ENCODE peak calls at places on chromosome 4, in eight cellular contexts. One of them, this sample, is unnamed.

GRCh38 chr4:25993564-25994185 is 79.7 kb downstream of the SMIM20 start:
- DNase-seq in COR-L47: peak
- DNase-seq in endodermal cell: peak
- DNase-seq in nephron progenitor cell: peak
- DNase-seq in non-pigmented ciliary epithelial cell: no peak
- DNase-seq in HT-29: peak
- DNase-seq in activated CD8-positive, alpha-beta T cell treated with anti-CD3 and anti-CD28 coated beads, Interleukin-2, amount 10 ng/mL, durations not matched to agents 7 days and 5 days: no peak
- DNase-seq in HTR-8/SVneo: no peak
- DNase-seq in this sample: no peak

GRCh38 chr4:1922826-1923225 is 51.6 kb downstream of the NSD2 start:
- DNase-seq in COR-L47: no peak
- DNase-seq in endodermal cell: no peak
- DNase-seq in nephron progenitor cell: no peak
- DNase-seq in non-pigmented ciliary epithelial cell: no peak
- DNase-seq in HT-29: no peak
- DNase-seq in activated CD8-positive, alpha-beta T cell treated with anti-CD3 and anti-CD28 coated beads, Interleukin-2, amount 10 ng/mL, durations not matched to agents 7 days and 5 days: no peak
- DNase-seq in HTR-8/SVneo: no peak
- DNase-seq in this sample: no peak

GRCh38 chr4:108881190-108881589 is 118.3 kb upstream of the ETNPPL start:
- DNase-seq in COR-L47: no peak
- DNase-seq in endodermal cell: no peak
- DNase-seq in nephron progenitor cell: no peak
- DNase-seq in non-pigmented ciliary epithelial cell: peak
- DNase-seq in HT-29: no peak
- DNase-seq in activated CD8-positive, alpha-beta T cell treated with anti-CD3 and anti-CD28 coated beads, Interleukin-2, amount 10 ng/mL, durations not matched to agents 7 days and 5 days: no peak
- DNase-seq in HTR-8/SVneo: no peak
- DNase-seq in this sample: peak

GRCh38 chr4:19689511-19689910 is 562.2 kb upstream of the SLIT2 start:
- DNase-seq in COR-L47: no peak
- DNase-seq in endodermal cell: no peak
- DNase-seq in nephron progenitor cell: no peak
- DNase-seq in non-pigmented ciliary epithelial cell: peak
- DNase-seq in HT-29: no peak
- DNase-seq in activated CD8-positive, alpha-beta T cell treated with anti-CD3 and anti-CD28 coated beads, Interleukin-2, amount 10 ng/mL, durations not matched to agents 7 days and 5 days: no peak
- DNase-seq in HTR-8/SVneo: peak
- DNase-seq in this sample: no peak

GRCh38 chr4:7212101-7212674 is 19.9 kb downstream of the SORCS2 start:
- DNase-seq in COR-L47: no peak
- DNase-seq in endodermal cell: no peak
- DNase-seq in nephron progenitor cell: no peak
- DNase-seq in non-pigmented ciliary epithelial cell: no peak
- DNase-seq in HT-29: no peak
- DNase-seq in activated CD8-positive, alpha-beta T cell treated with anti-CD3 and anti-CD28 coated beads, Interleukin-2, amount 10 ng/mL, durations not matched to agents 7 days and 5 days: no peak
- DNase-seq in HTR-8/SVneo: no peak
- DNase-seq in this sample: no peak

GRCh38 chr4:158442736-158443135 is 78.9 kb upstream of the RXFP1 start:
- DNase-seq in COR-L47: no peak
- DNase-seq in endodermal cell: no peak
- DNase-seq in nephron progenitor cell: no peak
- DNase-seq in non-pigmented ciliary epithelial cell: no peak
- DNase-seq in HT-29: no peak
- DNase-seq in activated CD8-positive, alpha-beta T cell treated with anti-CD3 and anti-CD28 coated beads, Interleukin-2, amount 10 ng/mL, durations not matched to agents 7 days and 5 days: no peak
- DNase-seq in HTR-8/SVneo: no peak
- DNase-seq in this sample: no peak

GRCh38 chr4:183563874-183564273 is 59.0 kb downstream of the ING2 start:
- DNase-seq in COR-L47: no peak
- DNase-seq in endodermal cell: no peak
- DNase-seq in nephron progenitor cell: no peak
- DNase-seq in non-pigmented ciliary epithelial cell: peak
- DNase-seq in HT-29: peak
- DNase-seq in activated CD8-positive, alpha-beta T cell treated with anti-CD3 and anti-CD28 coated beads, Interleukin-2, amount 10 ng/mL, durations not matched to agents 7 days and 5 days: no peak
- DNase-seq in HTR-8/SVneo: peak
- DNase-seq in this sample: no peak

GRCh38 chr4:15674926-15675325 is 6.7 kb upstream of the FAM200B start:
- DNase-seq in COR-L47: no peak
- DNase-seq in endodermal cell: no peak
- DNase-seq in nephron progenitor cell: no peak
- DNase-seq in non-pigmented ciliary epithelial cell: no peak
- DNase-seq in HT-29: no peak
- DNase-seq in activated CD8-positive, alpha-beta T cell treated with anti-CD3 and anti-CD28 coated beads, Interleukin-2, amount 10 ng/mL, durations not matched to agents 7 days and 5 days: no peak
- DNase-seq in HTR-8/SVneo: no peak
- DNase-seq in this sample: no peak

GRCh38 chr4:142547974-142548373 is 298.1 kb downstream of the INPP4B start:
- DNase-seq in COR-L47: no peak
- DNase-seq in endodermal cell: no peak
- DNase-seq in nephron progenitor cell: no peak
- DNase-seq in non-pigmented ciliary epithelial cell: peak
- DNase-seq in HT-29: no peak
- DNase-seq in activated CD8-positive, alpha-beta T cell treated with anti-CD3 and anti-CD28 coated beads, Interleukin-2, amount 10 ng/mL, durations not matched to agents 7 days and 5 days: no peak
- DNase-seq in HTR-8/SVneo: no peak
- DNase-seq in this sample: no peak

GRCh38 chr4:86961605-86962295 is 26.9 kb downstream of the AFF1 start:
- DNase-seq in COR-L47: no peak
- DNase-seq in endodermal cell: no peak
- DNase-seq in nephron progenitor cell: peak
- DNase-seq in non-pigmented ciliary epithelial cell: no peak
- DNase-seq in HT-29: peak
- DNase-seq in activated CD8-positive, alpha-beta T cell treated with anti-CD3 and anti-CD28 coated beads, Interleukin-2, amount 10 ng/mL, durations not matched to agents 7 days and 5 days: peak
- DNase-seq in HTR-8/SVneo: peak
- DNase-seq in this sample: no peak

GRCh38 chr4:173521474-173522159 is 8.4 kb downstream of the HAND2 start:
- DNase-seq in COR-L47: no peak
- DNase-seq in endodermal cell: no peak
- DNase-seq in nephron progenitor cell: peak
- DNase-seq in non-pigmented ciliary epithelial cell: no peak
- DNase-seq in HT-29: no peak
- DNase-seq in activated CD8-positive, alpha-beta T cell treated with anti-CD3 and anti-CD28 coated beads, Interleukin-2, amount 10 ng/mL, durations not matched to agents 7 days and 5 days: peak
- DNase-seq in HTR-8/SVneo: no peak
- DNase-seq in this sample: no peak

GRCh38 chr4:168598191-168598590 is 101.3 kb downstream of the PALLD start:
- DNase-seq in COR-L47: no peak
- DNase-seq in endodermal cell: no peak
- DNase-seq in nephron progenitor cell: no peak
- DNase-seq in non-pigmented ciliary epithelial cell: no peak
- DNase-seq in HT-29: no peak
- DNase-seq in activated CD8-positive, alpha-beta T cell treated with anti-CD3 and anti-CD28 coated beads, Interleukin-2, amount 10 ng/mL, durations not matched to agents 7 days and 5 days: no peak
- DNase-seq in HTR-8/SVneo: no peak
- DNase-seq in this sample: no peak

GRCh38 chr4:26459054-26459755 is 31.1 kb downstream of the CCKAR start:
- DNase-seq in COR-L47: peak
- DNase-seq in endodermal cell: no peak
- DNase-seq in nephron progenitor cell: no peak
- DNase-seq in non-pigmented ciliary epithelial cell: peak
- DNase-seq in HT-29: peak
- DNase-seq in activated CD8-positive, alpha-beta T cell treated with anti-CD3 and anti-CD28 coated beads, Interleukin-2, amount 10 ng/mL, durations not matched to agents 7 days and 5 days: no peak
- DNase-seq in HTR-8/SVneo: peak
- DNase-seq in this sample: no peak

GRCh38 chr4:85445058-85445639 is 29.8 kb upstream of the ARHGAP24 start:
- DNase-seq in COR-L47: no peak
- DNase-seq in endodermal cell: no peak
- DNase-seq in nephron progenitor cell: no peak
- DNase-seq in non-pigmented ciliary epithelial cell: no peak
- DNase-seq in HT-29: no peak
- DNase-seq in activated CD8-positive, alpha-beta T cell treated with anti-CD3 and anti-CD28 coated beads, Interleukin-2, amount 10 ng/mL, durations not matched to agents 7 days and 5 days: no peak
- DNase-seq in HTR-8/SVneo: no peak
- DNase-seq in this sample: no peak

GRCh38 chr4:8910822-8911310 is 39.2 kb upstream of the HMX1 start:
- DNase-seq in COR-L47: peak
- DNase-seq in endodermal cell: peak
- DNase-seq in nephron progenitor cell: no peak
- DNase-seq in non-pigmented ciliary epithelial cell: no peak
- DNase-seq in HT-29: no peak
- DNase-seq in activated CD8-positive, alpha-beta T cell treated with anti-CD3 and anti-CD28 coated beads, Interleukin-2, amount 10 ng/mL, durations not matched to agents 7 days and 5 days: no peak
- DNase-seq in HTR-8/SVneo: no peak
- DNase-seq in this sample: no peak